ENCODE peak calls at places on chromosomes 1 and 21, in eight cellular contexts. One of them, this sample, is unnamed.

GRCh38 chr1:30512253-30512921 is 211.0 kb downstream of the MATN1 start:
- DNase-seq in K562: no peak
- DNase-seq in endothelial cell of umbilical vein: no peak
- DNase-seq in MM.1S: no peak
- DNase-seq in GM23338: peak
- DNase-seq in GM23248: peak
- DNase-seq in fibroblast of lung: peak
- DNase-seq in hepatocyte: no peak
- DNase-seq in this sample: no peak

GRCh38 chr1:223500560-223501425 is 107.6 kb downstream of the CCDC185 start:
- DNase-seq in hepatocyte: peak
- DNase-seq in endothelial cell of umbilical vein: peak
- DNase-seq in MM.1S: no peak
- DNase-seq in K562: no peak
- DNase-seq in fibroblast of lung: peak
- DNase-seq in GM23338: peak
- DNase-seq in GM23248: peak
- DNase-seq in this sample: no peak

GRCh38 chr1:226063362-226064167 is 1.0 kb downstream of the H3-3A start:
- DNase-seq in endothelial cell of umbilical vein: peak
- DNase-seq in hepatocyte: peak
- DNase-seq in MM.1S: peak
- DNase-seq in fibroblast of lung: peak
- DNase-seq in GM23248: peak
- DNase-seq in K562: peak
- DNase-seq in GM23338: peak
- DNase-seq in this sample: peak

GRCh38 chr1:203907901-203908300 is 46.5 kb downstream of the SNRPE start:
- DNase-seq in GM23338: no peak
- DNase-seq in fibroblast of lung: peak
- DNase-seq in K562: no peak
- DNase-seq in endothelial cell of umbilical vein: no peak
- DNase-seq in GM23248: peak
- DNase-seq in MM.1S: no peak
- DNase-seq in hepatocyte: no peak
- DNase-seq in this sample: no peak

GRCh38 chr1:247295746-247296145 is 35.9 kb downstream of the ZNF496 start:
- DNase-seq in GM23248: no peak
- DNase-seq in GM23338: no peak
- DNase-seq in endothelial cell of umbilical vein: no peak
- DNase-seq in fibroblast of lung: no peak
- DNase-seq in K562: no peak
- DNase-seq in hepatocyte: no peak
- DNase-seq in MM.1S: no peak
- DNase-seq in this sample: no peak

GRCh38 chr1:15089244-15089992 is 64.1 kb upstream of the TMEM51 start:
- DNase-seq in K562: no peak
- DNase-seq in GM23338: no peak
- DNase-seq in hepatocyte: peak
- DNase-seq in fibroblast of lung: no peak
- DNase-seq in GM23248: no peak
- DNase-seq in MM.1S: no peak
- DNase-seq in endothelial cell of umbilical vein: peak
- DNase-seq in this sample: no peak

GRCh38 chr1:166032901-166033371 is 133.9 kb downstream of the FAM78B start:
- DNase-seq in MM.1S: no peak
- DNase-seq in hepatocyte: no peak
- DNase-seq in GM23248: peak
- DNase-seq in fibroblast of lung: no peak
- DNase-seq in GM23338: no peak
- DNase-seq in endothelial cell of umbilical vein: no peak
- DNase-seq in K562: no peak
- DNase-seq in this sample: no peak

GRCh38 chr1:31299365-31299764 is 2.5 kb downstream of the ZCCHC17 start:
- DNase-seq in GM23248: peak
- DNase-seq in fibroblast of lung: peak
- DNase-seq in MM.1S: no peak
- DNase-seq in hepatocyte: no peak
- DNase-seq in GM23338: no peak
- DNase-seq in endothelial cell of umbilical vein: no peak
- DNase-seq in K562: no peak
- DNase-seq in this sample: no peak

GRCh38 chr1:212228076-212228475 is 57.1 kb upstream of the PPP2R5A start:
- DNase-seq in MM.1S: no peak
- DNase-seq in K562: no peak
- DNase-seq in endothelial cell of umbilical vein: no peak
- DNase-seq in hepatocyte: no peak
- DNase-seq in GM23338: no peak
- DNase-seq in fibroblast of lung: no peak
- DNase-seq in GM23248: no peak
- DNase-seq in this sample: no peak

GRCh38 chr21:43884861-43885370 is 19.9 kb downstream of the AGPAT3 start:
- DNase-seq in GM23338: no peak
- DNase-seq in MM.1S: no peak
- DNase-seq in GM23248: no peak
- DNase-seq in fibroblast of lung: no peak
- DNase-seq in endothelial cell of umbilical vein: no peak
- DNase-seq in K562: no peak
- DNase-seq in hepatocyte: no peak
- DNase-seq in this sample: no peak
- H3K4me3 ChIP-seq in GM23338: no peak
- H3K4me3 ChIP-seq in MM.1S: no peak
- H3K4me3 ChIP-seq in GM23248: no peak
- H3K4me3 ChIP-seq in fibroblast of lung: no peak
- H3K4me3 ChIP-seq in endothelial cell of umbilical vein: no peak
- H3K4me3 ChIP-seq in K562: peak
- H3K4me3 ChIP-seq in hepatocyte: no peak
- H3K4me3 ChIP-seq in this sample: no peak

GRCh38 chr1:98386675-98387440 is 274.7 kb upstream of the SNX7 start:
- DNase-seq in endothelial cell of umbilical vein: no peak
- DNase-seq in fibroblast of lung: no peak
- DNase-seq in GM23338: peak
- DNase-seq in K562: no peak
- DNase-seq in GM23248: no peak
- DNase-seq in hepatocyte: no peak
- DNase-seq in MM.1S: no peak
- DNase-seq in this sample: no peak
- H2AFZ ChIP-seq in endothelial cell of umbilical vein: peak
- H2AFZ ChIP-seq in fibroblast of lung: no peak
- H2AFZ ChIP-seq in GM23338: peak
- H2AFZ ChIP-seq in K562: no peak
- H2AFZ ChIP-seq in GM23248: no peak
- H2AFZ ChIP-seq in hepatocyte: no peak
- H2AFZ ChIP-seq in MM.1S: no peak
- H2AFZ ChIP-seq in this sample: peak

GRCh38 chr1:12183095-12183794 is 16.5 kb downstream of the TNFRSF1B start:
- DNase-seq in GM23248: no peak
- DNase-seq in hepatocyte: no peak
- DNase-seq in fibroblast of lung: no peak
- DNase-seq in MM.1S: no peak
- DNase-seq in endothelial cell of umbilical vein: no peak
- DNase-seq in K562: no peak
- DNase-seq in GM23338: peak
- DNase-seq in this sample: no peak

GRCh38 chr1:12184008-12184681 is 17.4 kb downstream of the TNFRSF1B start:
- DNase-seq in GM23248: peak
- DNase-seq in fibroblast of lung: peak
- DNase-seq in endothelial cell of umbilical vein: peak
- DNase-seq in GM23338: no peak
- DNase-seq in MM.1S: no peak
- DNase-seq in hepatocyte: peak
- DNase-seq in K562: peak
- DNase-seq in this sample: no peak

GRCh38 chr1:12186277-12186985 is 19.6 kb downstream of the TNFRSF1B start:
- DNase-seq in hepatocyte: peak
- DNase-seq in fibroblast of lung: no peak
- DNase-seq in MM.1S: no peak
- DNase-seq in GM23248: no peak
- DNase-seq in GM23338: no peak
- DNase-seq in endothelial cell of umbilical vein: no peak
- DNase-seq in K562: no peak
- DNase-seq in this sample: no peak

GRCh38 chr1:12185556-12186276 is 18.9 kb downstream of the TNFRSF1B start:
- DNase-seq in K562: no peak
- DNase-seq in fibroblast of lung: no peak
- DNase-seq in hepatocyte: no peak
- DNase-seq in GM23338: no peak
- DNase-seq in endothelial cell of umbilical vein: peak
- DNase-seq in GM23248: no peak
- DNase-seq in MM.1S: no peak
- DNase-seq in this sample: no peak

DNA sequence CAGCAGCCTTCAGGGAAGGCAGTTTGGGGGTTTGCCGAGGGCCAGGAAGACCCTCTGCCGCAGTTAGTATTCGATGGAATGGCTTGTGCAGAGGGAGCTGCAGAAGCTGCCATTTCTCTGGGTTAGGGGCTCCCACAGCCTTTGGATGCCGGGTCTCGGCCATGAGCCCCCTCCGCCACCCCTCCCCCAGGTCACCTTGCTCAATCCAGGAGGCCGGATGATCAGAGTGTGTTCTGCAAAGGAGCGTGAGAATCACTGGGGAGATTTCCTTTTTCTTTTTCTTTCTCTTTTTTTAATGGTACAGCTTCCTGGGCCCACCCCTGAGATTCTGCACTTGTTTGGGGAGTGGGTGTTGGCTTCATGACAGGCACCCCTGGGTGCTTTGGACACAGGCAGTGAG is 18.2 kb downstream of the TNFRSF1B start:
- DNase-seq in GM23248: no peak
- DNase-seq in fibroblast of lung: no peak
- DNase-seq in endothelial cell of umbilical vein: no peak
- DNase-seq in K562: no peak
- DNase-seq in GM23338: no peak
- DNase-seq in MM.1S: no peak
- DNase-seq in hepatocyte: no peak
- DNase-seq in this sample: no peak
- H3K4me3 ChIP-seq in GM23248: no peak
- H3K4me3 ChIP-seq in fibroblast of lung: no peak
- H3K4me3 ChIP-seq in endothelial cell of umbilical vein: no peak
- H3K4me3 ChIP-seq in K562: no peak
- H3K4me3 ChIP-seq in GM23338: no peak
- H3K4me3 ChIP-seq in MM.1S: no peak
- H3K4me3 ChIP-seq in hepatocyte: no peak
- H3K4me3 ChIP-seq in this sample: no peak

GRCh38 chr1:207870279-207871031 is 40.5 kb downstream of the CD34 start:
- DNase-seq in K562: no peak
- DNase-seq in GM23248: no peak
- DNase-seq in MM.1S: no peak
- DNase-seq in endothelial cell of umbilical vein: no peak
- DNase-seq in GM23338: no peak
- DNase-seq in hepatocyte: no peak
- DNase-seq in fibroblast of lung: no peak
- DNase-seq in this sample: no peak
- H2AFZ ChIP-seq in K562: peak
- H2AFZ ChIP-seq in GM23248: no peak
- H2AFZ ChIP-seq in MM.1S: no peak
- H2AFZ ChIP-seq in endothelial cell of umbilical vein: peak
- H2AFZ ChIP-seq in GM23338: no peak
- H2AFZ ChIP-seq in hepatocyte: no peak
- H2AFZ ChIP-seq in fibroblast of lung: peak
- H2AFZ ChIP-seq in this sample: no peak

GRCh38 chr1:18629659-18630510 is 761 bp upstream of the PAX7 start:
- DNase-seq in fibroblast of lung: no peak
- DNase-seq in hepatocyte: no peak
- DNase-seq in K562: no peak
- DNase-seq in MM.1S: no peak
- DNase-seq in GM23248: no peak
- DNase-seq in endothelial cell of umbilical vein: no peak
- DNase-seq in GM23338: peak
- DNase-seq in this sample: no peak
- H3K4me3 ChIP-seq in fibroblast of lung: no peak
- H3K4me3 ChIP-seq in hepatocyte: no peak
- H3K4me3 ChIP-seq in K562: no peak
- H3K4me3 ChIP-seq in MM.1S: no peak
- H3K4me3 ChIP-seq in GM23248: no peak
- H3K4me3 ChIP-seq in endothelial cell of umbilical vein: no peak
- H3K4me3 ChIP-seq in GM23338: peak
- H3K4me3 ChIP-seq in this sample: no peak

DNA sequence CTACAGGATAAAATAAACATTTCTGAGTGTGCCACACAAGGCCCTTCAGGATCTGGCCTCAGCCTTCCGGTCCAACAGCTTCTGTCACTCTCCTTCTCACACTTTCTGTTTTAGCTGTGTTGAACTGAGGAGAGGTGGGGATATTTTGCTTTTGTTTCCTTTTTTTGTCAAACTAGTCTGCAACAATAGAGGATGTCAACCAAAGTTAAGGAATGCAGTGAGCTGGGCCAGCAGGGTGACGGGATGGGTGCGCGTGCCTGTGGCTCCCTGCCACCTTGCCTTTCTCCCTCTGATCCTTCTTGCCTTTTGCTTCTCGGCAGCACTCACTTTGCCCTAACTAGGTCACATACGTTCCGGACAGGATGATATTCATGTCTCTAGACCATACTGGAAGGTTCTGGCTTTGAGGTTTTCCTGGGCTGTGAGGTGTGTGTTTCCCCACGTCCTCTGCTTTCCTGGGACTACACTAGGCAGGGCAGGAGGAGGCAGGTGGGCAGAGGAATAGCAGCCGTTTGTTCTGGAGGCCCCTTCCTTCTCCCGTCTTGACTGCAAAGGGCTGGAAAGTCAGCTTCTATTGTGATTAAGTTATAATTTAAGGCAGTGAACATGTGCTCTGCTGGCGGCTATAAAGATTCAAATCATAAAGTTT is 67.7 kb downstream of the RNF220 start:
- DNase-seq in GM23338: peak
- DNase-seq in MM.1S: no peak
- DNase-seq in endothelial cell of umbilical vein: peak
- DNase-seq in GM23248: peak
- DNase-seq in hepatocyte: no peak
- DNase-seq in K562: no peak
- DNase-seq in fibroblast of lung: peak
- DNase-seq in this sample: no peak
- H2AFZ ChIP-seq in GM23338: no peak
- H2AFZ ChIP-seq in MM.1S: peak
- H2AFZ ChIP-seq in endothelial cell of umbilical vein: peak
- H2AFZ ChIP-seq in GM23248: no peak
- H2AFZ ChIP-seq in hepatocyte: no peak
- H2AFZ ChIP-seq in K562: no peak
- H2AFZ ChIP-seq in fibroblast of lung: no peak
- H2AFZ ChIP-seq in this sample: no peak

GRCh38 chr1:3453891-3454810 is at the start of gene ARHGEF16:
- DNase-seq in GM23248: peak
- DNase-seq in endothelial cell of umbilical vein: peak
- DNase-seq in fibroblast of lung: peak
- DNase-seq in K562: peak
- DNase-seq in MM.1S: peak
- DNase-seq in GM23338: peak
- DNase-seq in hepatocyte: peak
- DNase-seq in this sample: no peak
- H3K4me3 ChIP-seq in GM23248: peak
- H3K4me3 ChIP-seq in endothelial cell of umbilical vein: peak
- H3K4me3 ChIP-seq in fibroblast of lung: no peak
- H3K4me3 ChIP-seq in K562: peak
- H3K4me3 ChIP-seq in MM.1S: no peak
- H3K4me3 ChIP-seq in GM23338: peak
- H3K4me3 ChIP-seq in hepatocyte: peak
- H3K4me3 ChIP-seq in this sample: no peak

GRCh38 chr1:4513326-4514114 is 140.9 kb upstream of the AJAP1 start:
- DNase-seq in endothelial cell of umbilical vein: no peak
- DNase-seq in GM23338: no peak
- DNase-seq in hepatocyte: no peak
- DNase-seq in GM23248: no peak
- DNase-seq in fibroblast of lung: no peak
- DNase-seq in K562: no peak
- DNase-seq in MM.1S: no peak
- DNase-seq in this sample: no peak
- H2AFZ ChIP-seq in endothelial cell of umbilical vein: no peak
- H2AFZ ChIP-seq in GM23338: no peak
- H2AFZ ChIP-seq in hepatocyte: no peak
- H2AFZ ChIP-seq in GM23248: no peak
- H2AFZ ChIP-seq in fibroblast of lung: no peak
- H2AFZ ChIP-seq in K562: no peak
- H2AFZ ChIP-seq in MM.1S: no peak
- H2AFZ ChIP-seq in this sample: no peak

GRCh38 chr1:182601926-182602325 is 2.3 kb downstream of the RGS16 start:
- DNase-seq in GM23248: no peak
- DNase-seq in GM23338: no peak
- DNase-seq in MM.1S: no peak
- DNase-seq in hepatocyte: no peak
- DNase-seq in endothelial cell of umbilical vein: no peak
- DNase-seq in fibroblast of lung: no peak
- DNase-seq in K562: no peak
- DNase-seq in this sample: no peak
- H3K4me3 ChIP-seq in GM23248: no peak
- H3K4me3 ChIP-seq in GM23338: peak
- H3K4me3 ChIP-seq in MM.1S: no peak
- H3K4me3 ChIP-seq in hepatocyte: no peak
- H3K4me3 ChIP-seq in endothelial cell of umbilical vein: no peak
- H3K4me3 ChIP-seq in fibroblast of lung: no peak
- H3K4me3 ChIP-seq in K562: no peak
- H3K4me3 ChIP-seq in this sample: no peak